ENCODE peak calls at places on chromosomes 4 and X, in nine cellular contexts. N is upper lobe of right lung, V is ascending aorta, Q is pancreas, S is tibial artery, D is left lung, I is OCI-LY7, U is right atrium auricular region, G is mammary epithelial cell. W is an unnamed sample. For H3K4me1, the result is how much of the 10 kb centered on the place peaks cover.

GRCh38 chrX:37347420-37347819 is 1.7 kb upstream of the PRRG1 start:
- DNase-seq in N (no peak), V (no peak), Q (no peak), S (no peak), D (no peak), I (no peak), U (no peak), G (no peak), W (no peak)

GRCh38 chr4:143282170-143282760 is 54.4 kb upstream of the GAB1 start:
- DNase-seq in N (no peak), V (no peak), Q (no peak), S (no peak), D (no peak), I (no peak), U (no peak), G (no peak), W (no peak)

GRCh38 chr4:128682942-128683666 is 126.4 kb upstream of the JADE1 start:
- DNase-seq in N (no peak), V (no peak), Q (no peak), S (no peak), D (no peak), I (no peak), U (no peak), G (no peak), W (no peak)

GRCh38 chr4:86970447-86971354 is 35.9 kb downstream of the AFF1 start:
- DNase-seq in N (no peak), V (no peak), Q (no peak), S (no peak), D (no peak), I (no peak), U (no peak), G (no peak), W (no peak)

GRCh38 chr4:18250564-18250963 is 229.0 kb upstream of the LCORL start:
- DNase-seq in N (no peak), V (no peak), Q (no peak), S (no peak), D (no peak), I (no peak), U (no peak), G (no peak), W (no peak)

GRCh38 chr4:105474110-105474518 is 252 bp upstream of the PPA2 start:
- DNase-seq in N (peak), V (peak), Q (peak), S (peak), D (peak), I (no peak), U (peak), G (peak), W (no peak)

GRCh38 chr4:3401436-3402171 is 40.2 kb upstream of the HGFAC start:
- DNase-seq in N (peak), V (peak), Q (no peak), S (no peak), D (no peak), I (no peak), U (no peak), G (no peak), W (peak)

GRCh38 chrX:65838674-65839073 is 171.2 kb downstream of the MSN start:
- DNase-seq in N (no peak), V (no peak), Q (no peak), S (no peak), D (no peak), I (no peak), U (no peak), G (no peak), W (no peak)

GRCh38 chr4:10047967-10048366 is 26.7 kb upstream of the SLC2A9 start:
- DNase-seq in N (no peak), V (no peak), Q (no peak), S (no peak), D (no peak), I (no peak), U (no peak), G (no peak), W (no peak)

GRCh38 chrX:2541603-2542002 is 40.8 kb upstream of the DHRSX start:
- DNase-seq in N (no peak), V (no peak), Q (no peak), S (no peak), D (no peak), I (no peak), U (no peak), G (no peak), W (no peak)

GRCh38 chr4:186588503-186588902 is 33.1 kb upstream of the MTNR1A start:
- DNase-seq in N (no peak), V (no peak), Q (no peak), S (no peak), D (no peak), I (no peak), U (no peak), G (no peak), W (no peak)

GRCh38 chrX:2701600-2701999 is 10.5 kb downstream of the CD99 start:
- DNase-seq in N (no peak), V (no peak), Q (no peak), S (no peak), D (no peak), I (peak), U (no peak), G (peak), W (no peak)

GRCh38 chr4:186669159-186669720 is 54.4 kb downstream of the FAT1 start:
- DNase-seq in N (no peak), V (no peak), Q (no peak), S (peak), D (peak), I (peak), U (no peak), G (peak), W (peak)

GRCh38 chrX:50643525-50644137 is 170.4 kb downstream of the SHROOM4 start:
- DNase-seq in N (no peak), V (no peak), Q (no peak), S (no peak), D (no peak), I (no peak), U (no peak), G (no peak), W (no peak)

GRCh38 chr4:2592572-2592971 is 56.1 kb downstream of the FAM193A start:
- DNase-seq in N (peak), V (no peak), Q (no peak), S (no peak), D (no peak), I (no peak), U (no peak), G (no peak), W (no peak)

GRCh38 chr4:112557676-112558411 is 41.9 kb upstream of the NEUROG2 start:
- DNase-seq in N (no peak), V (no peak), Q (no peak), S (no peak), D (no peak), I (no peak), U (no peak), G (no peak), W (no peak)

GRCh38 chr4:187606581-187606980 is 389.0 kb upstream of the ZFP42 start:
- DNase-seq in N (no peak), V (no peak), Q (no peak), S (no peak), D (no peak), I (peak), U (no peak), G (peak), W (no peak)

GRCh38 chr4:39621582-39621981 is 17.1 kb downstream of the SMIM14 start:
- DNase-seq in N (no peak), V (peak), Q (peak), S (peak), D (no peak), I (no peak), U (peak), G (peak), W (no peak)

GRCh38 chr4:145938618-145939177 is at the start of gene ZNF827:
- DNase-seq in N (peak), V (peak), Q (peak), S (peak), D (peak), I (peak), U (no peak), G (peak), W (peak)

GRCh38 chr4:25703731-25704388 is 48.2 kb downstream of the SLC34A2 start:
- DNase-seq in N (no peak), V (no peak), Q (no peak), S (no peak), D (no peak), I (no peak), U (no peak), G (peak), W (no peak)

GRCh38 chrX:83892433-83892832 is 31.5 kb downstream of the CYLC1 start:
- DNase-seq in N (no peak), V (no peak), Q (no peak), S (no peak), D (no peak), I (no peak), U (no peak), G (no peak), W (no peak)

GRCh38 chr4:142705820-142706219 is 140.3 kb downstream of the INPP4B start:
- DNase-seq in N (no peak), V (no peak), Q (no peak), S (no peak), D (no peak), I (no peak), U (no peak), G (no peak), W (no peak)

GRCh38 chr4:143207555-143207954 is 22.8 kb downstream of the USP38 start:
- DNase-seq in N (no peak), V (no peak), Q (no peak), S (no peak), D (no peak), I (peak), U (no peak), G (peak), W (no peak)

GRCh38 chr4:153663667-153664066 is 20.4 kb upstream of the TLR2 start:
- DNase-seq in N (no peak), V (no peak), Q (no peak), S (no peak), D (no peak), I (no peak), U (no peak), G (no peak), W (no peak)

GRCh38 chr4:153661915-153662314 is 22.2 kb upstream of the TLR2 start:
- DNase-seq in N (no peak), V (no peak), Q (no peak), S (no peak), D (no peak), I (no peak), U (no peak), G (no peak), W (no peak)

GRCh38 chr4:153655928-153656327 is 28.2 kb upstream of the TLR2 start:
- DNase-seq in N (no peak), V (peak), Q (no peak), S (peak), D (no peak), I (no peak), U (no peak), G (peak), W (peak)

GRCh38 chr4:153661215-153661822 is 22.8 kb upstream of the TLR2 start:
- DNase-seq in N (no peak), V (no peak), Q (no peak), S (no peak), D (no peak), I (no peak), U (no peak), G (peak), W (no peak)
- H3K4me1 ChIP-seq in N (under half), V (under half), Q (under half), S (under half), D (under half), I (under half), U (under half), G (under half), W (under half)

GRCh38 chr4:155666701-155667537 is at the start of gene GUCY1A1:
- DNase-seq in N (peak), V (peak), Q (peak), S (peak), D (peak), I (no peak), U (peak), G (peak), W (peak)
- TF ChIP-seq CTCF in N (peak), V (no peak), Q (no peak), S (peak), D (no peak), I (no peak), U (no peak), G (no peak), W (peak)

GRCh38 chr4:76639292-76639691 is 204.3 kb downstream of the SHROOM3 start:
- DNase-seq in N (no peak), V (peak), Q (no peak), S (no peak), D (no peak), I (no peak), U (no peak), G (peak), W (no peak)
- H3K4me1 ChIP-seq in N (under half), V (under half), Q (under half), S (under half), D (under half), I (under half), U (under half), G (half or more), W (under half)

DNA sequence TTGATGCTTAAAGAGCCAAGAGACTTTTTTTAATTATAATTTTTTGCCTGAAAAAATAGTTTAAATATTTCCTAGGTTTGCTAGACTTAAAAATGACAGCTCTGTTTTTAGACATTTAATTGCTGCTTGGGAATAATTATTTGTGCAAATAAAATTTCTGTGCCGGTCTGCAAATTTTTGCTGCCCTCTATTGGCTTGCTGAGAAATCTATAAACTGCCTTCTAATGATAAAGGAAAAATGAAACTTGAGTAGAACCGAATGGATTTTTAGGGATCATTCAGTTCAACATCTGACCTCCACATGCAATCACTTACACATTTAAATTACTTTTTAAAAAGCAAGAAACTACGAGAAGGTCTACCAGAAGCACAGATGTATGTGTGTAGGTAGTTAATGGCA is 434.0 kb downstream of the FAM133A start:
- DNase-seq in N (no peak), V (no peak), Q (no peak), S (no peak), D (no peak), I (no peak), U (no peak), G (no peak), W (no peak)
- TF ChIP-seq CTCF in N (no peak), V (no peak), Q (no peak), S (no peak), D (no peak), I (peak), U (no peak), G (peak), W (peak)

GRCh38 chr4:102683846-102684581 is 76.8 kb downstream of the MANBA start:
- DNase-seq in N (no peak), V (no peak), Q (no peak), S (no peak), D (no peak), I (no peak), U (no peak), G (peak), W (no peak)
- H3K4me1 ChIP-seq in N (under half), V (under half), Q (under half), S (under half), D (under half), I (under half), U (under half), G (under half), W (under half)

GRCh38 chrX:148567229-148567628 is 66.8 kb downstream of the AFF2 start:
- DNase-seq in N (no peak), V (no peak), Q (no peak), S (no peak), D (no peak), I (no peak), U (no peak), G (peak), W (no peak)
- TF ChIP-seq CTCF in N (no peak), V (no peak), Q (no peak), S (no peak), D (no peak), I (no peak), U (no peak), G (no peak), W (no peak)

GRCh38 chr4:48262484-48262883 is 7.2 kb downstream of the TEC start:
- DNase-seq in N (no peak), V (no peak), Q (no peak), S (no peak), D (no peak), I (no peak), U (no peak), G (no peak), W (no peak)

GRCh38 chr4:48255959-48256342 is 13.7 kb downstream of the TEC start:
- DNase-seq in N (no peak), V (no peak), Q (no peak), S (no peak), D (no peak), I (no peak), U (no peak), G (no peak), W (no peak)

GRCh38 chr4:48259748-48260147 is 9.9 kb downstream of the TEC start:
- DNase-seq in N (no peak), V (no peak), Q (no peak), S (no peak), D (no peak), I (no peak), U (no peak), G (no peak), W (no peak)

GRCh38 chr4:48261288-48261687 is 8.3 kb downstream of the TEC start:
- DNase-seq in N (no peak), V (no peak), Q (no peak), S (no peak), D (no peak), I (no peak), U (no peak), G (no peak), W (no peak)

GRCh38 chr4:48258845-48259397 is 10.7 kb downstream of the TEC start:
- DNase-seq in N (no peak), V (no peak), Q (no peak), S (no peak), D (no peak), I (no peak), U (no peak), G (no peak), W (no peak)
- H3K4me1 ChIP-seq in N (under half), V (under half), Q (under half), S (under half), D (under half), I (under half), U (under half), G (under half), W (under half)

DNA sequence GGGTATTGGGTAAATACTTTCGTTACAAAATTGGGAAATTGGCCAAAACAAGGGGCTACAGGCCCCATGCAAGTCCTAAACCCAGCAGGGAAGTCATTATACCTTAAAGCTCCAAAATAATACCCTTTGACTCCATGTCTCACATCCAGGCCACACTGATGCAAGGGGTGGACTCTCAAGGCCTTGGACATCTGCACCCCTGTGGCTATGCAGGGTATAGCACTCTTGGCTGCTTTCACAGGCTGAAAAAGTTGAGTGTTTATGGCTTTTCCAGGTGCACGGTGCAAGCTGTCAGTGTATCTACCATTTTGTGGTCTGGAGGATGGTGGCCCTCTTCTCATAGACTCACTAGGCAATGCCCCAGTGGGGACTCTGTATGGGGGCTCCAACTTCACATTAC is 326.5 kb downstream of the TEX13C start:
- DNase-seq in N (no peak), V (no peak), Q (no peak), S (no peak), D (no peak), I (peak), U (no peak), G (no peak), W (no peak)
- TF ChIP-seq CTCF in N (no peak), V (no peak), Q (no peak), S (no peak), D (no peak), I (peak), U (no peak), G (peak), W (no peak)

DNA sequence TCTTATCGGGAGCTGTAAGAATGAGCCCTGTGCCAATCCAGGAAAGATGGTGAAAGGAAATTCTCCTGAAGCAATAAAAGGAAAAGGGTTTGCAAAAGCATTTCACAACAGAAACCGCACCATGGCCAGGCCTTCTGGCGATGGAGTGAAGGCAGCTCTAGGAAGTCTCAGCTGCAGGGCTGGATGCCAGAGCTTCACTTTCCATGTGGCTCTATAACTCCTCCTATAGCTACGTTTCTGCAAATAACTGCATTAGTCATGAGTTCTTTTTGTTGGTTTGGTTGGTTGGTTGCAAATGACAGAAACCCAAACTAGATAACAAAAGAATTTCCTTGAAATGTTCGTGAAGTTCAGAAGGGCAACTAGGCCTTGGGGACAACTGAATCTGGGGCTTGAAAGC is 84.6 kb downstream of the RELL1 start:
- DNase-seq in N (no peak), V (no peak), Q (no peak), S (no peak), D (no peak), I (no peak), U (no peak), G (no peak), W (no peak)
- H3K4me1 ChIP-seq in N (under half), V (under half), Q (under half), S (under half), D (under half), I (under half), U (under half), G (under half), W (under half)

GRCh38 chrX:96843566-96843965 is 40.1 kb upstream of the RPA4 start:
- DNase-seq in N (no peak), V (no peak), Q (no peak), S (no peak), D (no peak), I (no peak), U (no peak), G (no peak), W (no peak)
- TF ChIP-seq CTCF in N (peak), V (no peak), Q (no peak), S (no peak), D (no peak), I (no peak), U (no peak), G (peak), W (no peak)

W was measured in prostate gland.